ENCODE peak calls at places on chromosomes 13 and 19, in six cellular contexts. B is IMR-90, H is transverse colon, K is HFF-Myc, V is BJ, D is glutamatergic neuron. W is an unnamed sample.

GRCh38 chr19:45150180-45150579 is 10.6 kb downstream of the NKPD1 start:
- DNase-seq in B (no peak), H (no peak), K (no peak), V (no peak), D (no peak), W (no peak)

GRCh38 chr13:99196466-99197256 is 4.0 kb upstream of the UBAC2 start:
- DNase-seq in B (no peak), H (no peak), K (no peak), V (no peak), D (no peak), W (no peak)

GRCh38 chr13:47457631-47458030 is 543.4 kb downstream of the SUCLA2 start:
- DNase-seq in B (peak; percentile 49), H (no peak), K (no peak), V (no peak), D (no peak), W (no peak)

GRCh38 chr13:44300895-44301638 is 72.6 kb upstream of the SERP2 start:
- DNase-seq in B (peak; percentile 87), H (no peak), K (peak; percentile 70), V (peak; percentile 35), D (no peak), W (no peak)

GRCh38 chr19:6769006-6769637 is 1.9 kb upstream of the SH2D3A start:
- DNase-seq in B (peak; percentile 19), H (no peak), K (no peak), V (no peak), D (no peak), W (no peak)

GRCh38 chr19:28560786-28561185 is 652.2 kb downstream of the UQCRFS1 start:
- DNase-seq in B (no peak), H (no peak), K (no peak), V (no peak), D (no peak), W (no peak)

GRCh38 chr13:95087746-95088305 is 213.4 kb downstream of the ABCC4 start:
- DNase-seq in B (peak; percentile 63), H (no peak), K (no peak), V (no peak), D (no peak), W (no peak)

GRCh38 chr19:46704379-46705076 is 12.4 kb downstream of the PRKD2 start:
- DNase-seq in B (no peak), H (peak; percentile 81), K (no peak), V (no peak), D (peak; percentile 91), W (no peak)

GRCh38 chr13:83692800-83693199 is 189.5 kb downstream of the SLITRK1 start:
- DNase-seq in B (no peak), H (no peak), K (no peak), V (no peak), D (no peak), W (no peak)

GRCh38 chr19:54430306-54431254 is 15.3 kb downstream of the TTYH1 start:
- DNase-seq in B (no peak), H (peak; percentile 37), K (no peak), V (no peak), D (peak; percentile 86), W (no peak)

GRCh38 chr19:52331757-52332156 is 4.3 kb upstream of the ZNF610 start:
- DNase-seq in B (no peak), H (no peak), K (no peak), V (no peak), D (no peak), W (no peak)

GRCh38 chr13:45119990-45120864 is at the start of gene GTF2F2:
- DNase-seq in B (peak; percentile 90), H (peak; percentile 92), K (peak; percentile 82), V (peak; percentile 55), D (peak; percentile 91), W (peak; percentile 92)

GRCh38 chr19:56725829-56726424 is 54.4 kb upstream of the ZNF835 start:
- DNase-seq in B (no peak), H (no peak), K (no peak), V (no peak), D (no peak), W (no peak)
- TF ChIP-seq CTCF in B (peak; percentile 13), H (no peak), K (no peak), V (no peak), D (no peak), W (peak; percentile 35)

GRCh38 chr13:42498521-42498920 is 75.4 kb upstream of the TNFSF11 start:
- DNase-seq in B (no peak), H (no peak), K (no peak), V (no peak), D (no peak), W (no peak)
- TF ChIP-seq CTCF in B (no peak), H (no peak), K (no peak), V (no peak), D (no peak), W (no peak)

GRCh38 chr13:106696719-106697118 is 128.8 kb upstream of the ARGLU1 start:
- DNase-seq in B (no peak), H (no peak), K (no peak), V (no peak), D (no peak), W (no peak)
- TF ChIP-seq CTCF in B (no peak), H (no peak), K (no peak), V (no peak), D (no peak), W (no peak)

DNA sequence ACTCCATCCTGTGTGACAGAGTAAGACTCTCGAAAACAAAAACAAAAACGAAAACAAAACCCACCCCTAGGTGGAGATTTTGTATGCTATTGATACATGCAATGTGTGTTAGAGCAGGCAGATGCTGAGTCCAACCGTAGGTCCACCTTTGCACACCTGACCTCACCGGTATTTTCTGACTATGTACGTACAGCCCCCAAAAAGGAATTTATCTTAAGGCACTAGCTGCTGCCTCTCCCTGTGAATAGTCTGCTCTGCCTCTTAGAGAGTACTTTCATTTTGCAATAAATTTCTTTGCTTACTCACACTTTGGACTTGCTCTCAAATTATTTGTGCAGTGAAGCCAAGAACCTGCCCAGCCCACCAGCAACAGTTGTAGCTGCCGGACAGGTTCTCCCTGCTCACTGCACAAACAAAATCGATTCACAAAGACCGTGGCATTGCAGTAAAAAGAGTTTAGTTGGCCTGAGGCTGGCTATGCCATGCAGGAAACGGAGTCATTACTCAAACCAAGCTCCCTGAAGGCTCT is 8.2 kb upstream of the ZNF77 start:
- DNase-seq in B (no peak), H (peak; percentile 82), K (no peak), V (no peak), D (no peak), W (no peak)
- TF ChIP-seq CTCF in B (no peak), H (no peak), K (no peak), V (peak; percentile 6), D (no peak), W (peak; percentile 28)

W was measured in type B pancreatic cell.